ENCODE peak calls at places on chromosomes 4 and X, in four cellular contexts. One of them, this sample, is unnamed.

GRCh38 chr4:140099993-140100392 is 54.0 kb downstream of the MAML3 start:
- DNase-seq in K562: no peak
- DNase-seq in GM12878: no peak
- DNase-seq in HepG2: no peak
- DNase-seq in this sample: no peak

GRCh38 chrX:38803609-38804480 is 2.6 kb downstream of the MID1IP1 start:
- DNase-seq in K562: peak; percentile 79
- DNase-seq in GM12878: no peak
- DNase-seq in HepG2: peak; percentile 72
- DNase-seq in this sample: peak; percentile 65

GRCh38 chr4:144703494-144703893 is 57.5 kb downstream of the HHIP start:
- DNase-seq in K562: no peak
- DNase-seq in GM12878: no peak
- DNase-seq in HepG2: no peak
- DNase-seq in this sample: no peak

GRCh38 chrX:3697220-3697684 is 16.2 kb downstream of the PRKX start:
- DNase-seq in K562: no peak
- DNase-seq in GM12878: no peak
- DNase-seq in HepG2: no peak
- DNase-seq in this sample: no peak

GRCh38 chrX:46169808-46170207 is 375.4 kb downstream of the ZNF674 start:
- DNase-seq in K562: no peak
- DNase-seq in GM12878: no peak
- DNase-seq in HepG2: no peak
- DNase-seq in this sample: no peak

GRCh38 chr4:105471566-105472176 is 2.2 kb downstream of the PPA2 start:
- DNase-seq in K562: peak; percentile 72
- DNase-seq in GM12878: peak; percentile 66
- DNase-seq in HepG2: peak; percentile 75
- DNase-seq in this sample: peak; percentile 64

GRCh38 chr4:93475730-93476129 is 352.8 kb upstream of the ATOH1 start:
- DNase-seq in K562: no peak
- DNase-seq in GM12878: no peak
- DNase-seq in HepG2: no peak
- DNase-seq in this sample: no peak

GRCh38 chr4:87574996-87575395 is 33.3 kb upstream of the DSPP start:
- DNase-seq in K562: no peak
- DNase-seq in GM12878: no peak
- DNase-seq in HepG2: no peak
- DNase-seq in this sample: no peak

GRCh38 chr4:8534601-8535000 is 45.6 kb upstream of the GPR78 start:
- DNase-seq in K562: no peak
- DNase-seq in GM12878: no peak
- DNase-seq in HepG2: no peak
- DNase-seq in this sample: no peak

GRCh38 chr4:117640836-117641235 is 393.4 kb upstream of the NDST3 start:
- DNase-seq in K562: no peak
- DNase-seq in GM12878: no peak
- DNase-seq in HepG2: no peak
- DNase-seq in this sample: no peak

GRCh38 chr4:40843696-40844095 is 93.9 kb downstream of the NSUN7 start:
- DNase-seq in K562: no peak
- DNase-seq in GM12878: no peak
- DNase-seq in HepG2: no peak
- DNase-seq in this sample: no peak

GRCh38 chrX:70554081-70554480 is 109.4 kb downstream of the DLG3 start:
- DNase-seq in K562: no peak
- DNase-seq in GM12878: no peak
- DNase-seq in HepG2: peak; percentile 16
- DNase-seq in this sample: no peak

GRCh38 chr4:152515678-152516077 is 20.2 kb downstream of the FBXW7 start:
- DNase-seq in K562: no peak
- DNase-seq in GM12878: no peak
- DNase-seq in HepG2: no peak
- DNase-seq in this sample: no peak

GRCh38 chr4:10159671-10160070 is 43.1 kb upstream of the WDR1 start:
- DNase-seq in K562: no peak
- DNase-seq in GM12878: no peak
- DNase-seq in HepG2: no peak
- DNase-seq in this sample: no peak

GRCh38 chrX:110081740-110082139 is 78.8 kb downstream of the TMEM164 start:
- DNase-seq in K562: no peak
- DNase-seq in GM12878: no peak
- DNase-seq in HepG2: no peak
- DNase-seq in this sample: no peak

GRCh38 chr4:135250040-135250439 is 1048.5 kb upstream of the PABPC4L start:
- DNase-seq in K562: no peak
- DNase-seq in GM12878: no peak
- DNase-seq in HepG2: no peak
- DNase-seq in this sample: no peak

GRCh38 chr4:185912779-185913178 is 100.8 kb upstream of the SORBS2 start:
- DNase-seq in K562: no peak
- DNase-seq in GM12878: no peak
- DNase-seq in HepG2: no peak
- DNase-seq in this sample: no peak

GRCh38 chrX:148659481-148659880 is 159.1 kb downstream of the AFF2 start:
- DNase-seq in K562: no peak
- DNase-seq in GM12878: no peak
- DNase-seq in HepG2: no peak
- DNase-seq in this sample: no peak

GRCh38 chrX:39688576-39689373 is 409.0 kb downstream of the BCOR start:
- DNase-seq in K562: peak; percentile 82
- DNase-seq in GM12878: no peak
- DNase-seq in HepG2: peak; percentile 1
- DNase-seq in this sample: peak; percentile 61

GRCh38 chr4:99506781-99507180 is 4.0 kb upstream of the C4orf17 start:
- DNase-seq in K562: no peak
- DNase-seq in GM12878: no peak
- DNase-seq in HepG2: no peak
- DNase-seq in this sample: no peak

GRCh38 chr4:177566691-177567090 is 124.5 kb upstream of the AGA start:
- DNase-seq in K562: no peak
- DNase-seq in GM12878: no peak
- DNase-seq in HepG2: no peak
- DNase-seq in this sample: no peak
- TF ChIP-seq TARDBP in K562: no peak
- TF ChIP-seq TARDBP in GM12878: no peak
- TF ChIP-seq TARDBP in HepG2: no peak
- TF ChIP-seq TARDBP in this sample: no peak

GRCh38 chrX:53695901-53696300 is 9.4 kb upstream of the HUWE1 start:
- DNase-seq in K562: no peak
- DNase-seq in GM12878: no peak
- DNase-seq in HepG2: no peak
- DNase-seq in this sample: peak; percentile 20
- TF ChIP-seq FOXK2 in K562: no peak
- TF ChIP-seq FOXK2 in GM12878: no peak
- TF ChIP-seq FOXK2 in HepG2: no peak
- TF ChIP-seq FOXK2 in this sample: no peak

DNA sequence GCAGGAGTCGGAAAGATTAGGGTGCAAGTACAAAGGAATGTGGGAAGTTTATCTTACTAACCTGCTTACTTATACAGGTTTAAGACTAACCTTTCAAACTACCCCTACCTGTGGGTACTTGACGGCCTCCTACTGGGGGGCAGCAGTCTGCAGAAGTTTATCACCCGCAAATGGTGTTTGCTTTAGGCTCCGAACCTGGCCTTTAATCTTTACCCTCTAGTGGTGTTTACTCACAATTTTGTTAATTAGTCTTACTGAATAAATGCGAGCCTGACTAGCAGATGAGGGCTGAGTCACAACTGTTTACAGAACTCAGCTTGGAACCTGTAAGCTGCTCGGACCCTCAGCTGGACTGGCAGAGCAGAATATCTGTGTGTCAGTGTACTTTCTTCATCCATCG is 204.2 kb upstream of the GPRIN3 start:
- DNase-seq in K562: no peak
- DNase-seq in GM12878: no peak
- DNase-seq in HepG2: no peak
- DNase-seq in this sample: no peak
- TF ChIP-seq TARDBP in K562: no peak
- TF ChIP-seq TARDBP in GM12878: no peak
- TF ChIP-seq TARDBP in HepG2: no peak
- TF ChIP-seq TARDBP in this sample: no peak

GRCh38 chr4:138911903-138912713 is 103.5 kb upstream of the NOCT start:
- DNase-seq in K562: no peak
- DNase-seq in GM12878: no peak
- DNase-seq in HepG2: no peak
- DNase-seq in this sample: no peak
- TF ChIP-seq FOXK2 in K562: no peak
- TF ChIP-seq FOXK2 in GM12878: no peak
- TF ChIP-seq FOXK2 in HepG2: no peak
- TF ChIP-seq FOXK2 in this sample: no peak

GRCh38 chr4:182277402-182277801 is 34.2 kb downstream of the TENM3 start:
- DNase-seq in K562: no peak
- DNase-seq in GM12878: no peak
- DNase-seq in HepG2: no peak
- DNase-seq in this sample: no peak
- TF ChIP-seq TARDBP in K562: no peak
- TF ChIP-seq TARDBP in GM12878: no peak
- TF ChIP-seq TARDBP in HepG2: no peak
- TF ChIP-seq TARDBP in this sample: no peak

This sample was measured in HEK293T.